ENCODE peak calls at places on chromosome 11, in seven cellular contexts. D is HCT116; V is upper lobe of right lung; N is HS-5; R is ELR; Q is fibroblast of mammary gland; U is effector memory CD8-positive, alpha-beta T cell. G is an unnamed sample.

GRCh38 chr11:16799890-16800289 is 61.4 kb downstream of the C11orf58 start:
- DNase-seq in N (no peak), Q (no peak), U (no peak), D (no peak), R (no peak), V (no peak), G (no peak)

GRCh38 chr11:33942954-33943353 is 51.1 kb upstream of the LMO2 start:
- DNase-seq in R (peak), V (no peak), U (no peak), D (peak), N (peak), Q (peak), G (no peak)

GRCh38 chr11:58580311-58580710 is 1.4 kb downstream of the ZFP91 start:
- DNase-seq in U (no peak), D (no peak), Q (no peak), R (no peak), N (no peak), V (no peak), G (no peak)

GRCh38 chr11:106853850-106854401 is 164.3 kb downstream of the GUCY1A2 start:
- DNase-seq in U (no peak), N (no peak), V (no peak), R (no peak), D (no peak), Q (no peak), G (no peak)

GRCh38 chr11:44189986-44190882 is 94.8 kb downstream of the EXT2 start:
- DNase-seq in R (no peak), N (no peak), U (no peak), D (no peak), Q (peak), V (no peak), G (no peak)

GRCh38 chr11:94139421-94139820 is 10.8 kb downstream of the PANX1 start:
- DNase-seq in V (no peak), U (no peak), D (no peak), Q (no peak), N (no peak), R (no peak), G (no peak)

GRCh38 chr11:121931121-121931520 is 184.9 kb downstream of the BLID start:
- DNase-seq in N (no peak), U (no peak), D (no peak), R (no peak), Q (no peak), V (no peak), G (no peak)

GRCh38 chr11:68308068-68308467 is 4.3 kb upstream of the LRP5 start:
- DNase-seq in N (no peak), Q (no peak), R (no peak), D (no peak), U (no peak), V (no peak), G (no peak)

GRCh38 chr11:88508808-88509581 is 171.5 kb upstream of the CTSC start:
- DNase-seq in Q (peak), N (no peak), D (no peak), R (no peak), U (peak), V (peak), G (no peak)

GRCh38 chr11:71931245-71931602 is 2.4 kb downstream of the RNF121 start:
- DNase-seq in N (no peak), D (no peak), R (no peak), Q (no peak), U (no peak), V (no peak), G (no peak)

GRCh38 chr11:21909145-21909544 is 283.7 kb upstream of the ANO5 start:
- DNase-seq in R (no peak), Q (no peak), U (no peak), D (no peak), V (no peak), N (no peak), G (no peak)

GRCh38 chr11:61912530-61912898 is 4.9 kb downstream of the RAB3IL1 start:
- DNase-seq in D (no peak), R (no peak), V (peak), U (no peak), N (no peak), Q (no peak), G (no peak)

GRCh38 chr11:84438565-84438964 is 1152.4 kb upstream of the CCDC90B start:
- DNase-seq in V (no peak), U (no peak), N (no peak), R (no peak), D (no peak), Q (no peak), G (no peak)

GRCh38 chr11:12802418-12803085 is 128.3 kb downstream of the TEAD1 start:
- DNase-seq in Q (peak), D (peak), V (peak), R (peak), U (no peak), N (no peak), G (peak)

GRCh38 chr11:10930961-10931760 is 73.3 kb upstream of the ZBED5 start:
- DNase-seq in R (peak), Q (peak), U (peak), D (no peak), N (no peak), V (peak), G (no peak)

GRCh38 chr11:66934971-66935779 is 23.0 kb downstream of the PC start:
- DNase-seq in V (no peak), N (no peak), D (no peak), Q (peak), U (no peak), R (no peak), G (no peak)

GRCh38 chr11:124656759-124657627 is 16.5 kb downstream of the SIAE start:
- DNase-seq in D (no peak), N (no peak), V (no peak), R (no peak), Q (no peak), U (no peak), G (no peak)

GRCh38 chr11:75100314-75100713 is 3.6 kb upstream of the OR2AT4 start:
- DNase-seq in R (peak), N (peak), D (no peak), Q (peak), U (no peak), V (no peak), G (no peak)

GRCh38 chr11:35262735-35263134 is 123.8 kb downstream of the CD44 start:
- DNase-seq in R (no peak), V (no peak), Q (no peak), D (no peak), U (no peak), N (no peak), G (no peak)

GRCh38 chr11:103433380-103433779 is 324.2 kb downstream of the DYNC2H1 start:
- DNase-seq in V (no peak), U (no peak), Q (peak), R (peak), N (peak), D (no peak), G (peak)

GRCh38 chr11:86606849-86607481 is 65.5 kb downstream of the ME3 start:
- DNase-seq in N (peak), R (peak), U (no peak), D (no peak), Q (peak), V (no peak), G (no peak)

GRCh38 chr11:16392646-16393045 is 36.3 kb upstream of the SOX6 start:
- DNase-seq in U (no peak), R (no peak), V (no peak), Q (no peak), D (no peak), N (no peak), G (no peak)

GRCh38 chr11:123580137-123580536 is 74.3 kb downstream of the SCN3B start:
- DNase-seq in R (no peak), Q (no peak), D (no peak), U (no peak), N (no peak), V (no peak), G (no peak)

GRCh38 chr11:131042711-131043110 is 126.4 kb upstream of the SNX19 start:
- DNase-seq in R (no peak), U (no peak), N (no peak), Q (no peak), D (no peak), V (no peak), G (no peak)

GRCh38 chr11:126522606-126523005 is 167.1 kb downstream of the ST3GAL4 start:
- DNase-seq in R (no peak), D (no peak), N (no peak), V (peak), U (no peak), Q (no peak), G (no peak)

GRCh38 chr11:76629853-76630599 is 40.5 kb downstream of the LRRC32 start:
- DNase-seq in N (peak), R (peak), U (no peak), D (no peak), V (peak), Q (peak), G (peak)

GRCh38 chr11:33532257-33532656 is 168.4 kb downstream of the C11orf91 start:
- DNase-seq in U (no peak), N (no peak), R (no peak), D (no peak), Q (no peak), V (no peak), G (no peak)

GRCh38 chr11:44229003-44229570 is 80.9 kb downstream of the ALX4 start:
- DNase-seq in N (no peak), R (no peak), V (no peak), U (no peak), D (no peak), Q (no peak), G (no peak)

GRCh38 chr11:67389477-67389876 is 2.3 kb upstream of the RAD9A start:
- DNase-seq in D (no peak), V (no peak), N (no peak), R (peak), U (peak), Q (no peak), G (peak)